ENCODE peak calls at places on chromosome 3, in seven cellular contexts. A is pancreas, P is GM12878, W is fibroblast of mammary gland, H is mesothelial cell of epicardium, U is foreskin fibroblast, Z is IMR-90. N is an unnamed sample.

GRCh38 chr3:14234197-14235002 is 55.8 kb downstream of the LSM3 start:
- DNase-seq in A (no peak), P (no peak), W (peak), H (no peak), U (peak), Z (peak), N (no peak)

GRCh38 chr3:190169243-190169642 is 48.5 kb upstream of the P3H2 start:
- DNase-seq in A (no peak), P (no peak), W (no peak), H (no peak), U (no peak), Z (peak), N (no peak)

GRCh38 chr3:60931452-60931851 is 319.8 kb downstream of the FHIT start:
- DNase-seq in A (no peak), P (no peak), W (no peak), H (no peak), U (no peak), Z (no peak), N (no peak)

GRCh38 chr3:122936986-122937385 is 90.6 kb downstream of the SEMA5B start:
- DNase-seq in A (no peak), P (no peak), W (no peak), H (no peak), U (no peak), Z (no peak), N (no peak)

GRCh38 chr3:9915252-9916141 is 1.4 kb upstream of the IL17RC start:
- DNase-seq in A (peak), P (no peak), W (peak), H (peak), U (peak), Z (peak), N (peak)

GRCh38 chr3:133488785-133489367 is 84.6 kb upstream of the CDV3 start:
- DNase-seq in A (peak), P (no peak), W (peak), H (no peak), U (peak), Z (peak), N (no peak)

GRCh38 chr3:11717768-11718581 is 74.3 kb upstream of the VGLL4 start:
- DNase-seq in A (peak), P (no peak), W (peak), H (no peak), U (peak), Z (peak), N (no peak)

GRCh38 chr3:42035816-42036482 is 55.2 kb upstream of the TRAK1 start:
- DNase-seq in A (no peak), P (no peak), W (no peak), H (no peak), U (peak), Z (no peak), N (no peak)

GRCh38 chr3:146165370-146165769 is 4.4 kb upstream of the PLOD2 start:
- DNase-seq in A (no peak), P (no peak), W (peak), H (no peak), U (peak), Z (peak), N (no peak)

GRCh38 chr3:124250053-124250452 is 258.1 kb upstream of the ROPN1 start:
- DNase-seq in A (no peak), P (no peak), W (no peak), H (no peak), U (no peak), Z (no peak), N (no peak)

GRCh38 chr3:8882617-8883016 is 80.7 kb downstream of the RAD18 start:
- DNase-seq in A (no peak), P (no peak), W (no peak), H (no peak), U (no peak), Z (no peak), N (no peak)

GRCh38 chr3:39907981-39908380 is 98.6 kb downstream of the MYRIP start:
- DNase-seq in A (no peak), P (no peak), W (peak), H (no peak), U (peak), Z (no peak), N (no peak)

GRCh38 chr3:102078864-102079808 is 229.8 kb downstream of the NFKBIZ start:
- DNase-seq in A (no peak), P (no peak), W (no peak), H (no peak), U (no peak), Z (no peak), N (no peak)

GRCh38 chr3:191518861-191519260 is 57.9 kb downstream of the PYDC2 start:
- DNase-seq in A (no peak), P (no peak), W (no peak), H (no peak), U (no peak), Z (no peak), N (no peak)

GRCh38 chr3:64533565-64534317 is 154.1 kb downstream of the ADAMTS9 start:
- DNase-seq in A (peak), P (peak), W (peak), H (peak), U (peak), Z (peak), N (peak)

GRCh38 chr3:22358334-22358733 is 607.3 kb upstream of the ZNF385D start:
- DNase-seq in A (no peak), P (no peak), W (no peak), H (no peak), U (no peak), Z (no peak), N (no peak)

GRCh38 chr3:57061556-57061955 is 1.1 kb downstream of the SPATA12 start:
- DNase-seq in A (no peak), P (no peak), W (no peak), H (no peak), U (peak), Z (no peak), N (no peak)

GRCh38 chr3:56942523-56942922 is 117.9 kb upstream of the SPATA12 start:
- DNase-seq in A (no peak), P (no peak), W (no peak), H (no peak), U (no peak), Z (no peak), N (no peak)

GRCh38 chr3:41267975-41268640 is 68.8 kb downstream of the CTNNB1 start:
- DNase-seq in A (no peak), P (no peak), W (peak), H (no peak), U (peak), Z (peak), N (no peak)

GRCh38 chr3:4222574-4222973 is 80.6 kb upstream of the SETMAR start:
- DNase-seq in A (no peak), P (no peak), W (no peak), H (no peak), U (no peak), Z (no peak), N (no peak)

GRCh38 chr3:149393355-149394165 is 16.1 kb upstream of the TM4SF1 start:
- DNase-seq in A (peak), P (peak), W (peak), H (no peak), U (peak), Z (peak), N (peak)

GRCh38 chr3:10620833-10621082 is 115.4 kb upstream of the ATP2B2 start:
- DNase-seq in A (no peak), P (no peak), W (no peak), H (no peak), U (no peak), Z (no peak), N (no peak)

GRCh38 chr3:24305795-24306467 is 188.7 kb downstream of the THRB start:
- DNase-seq in A (no peak), P (no peak), W (peak), H (no peak), U (peak), Z (no peak), N (no peak)

GRCh38 chr3:57144952-57145351 is 20.2 kb downstream of the IL17RD start:
- DNase-seq in A (no peak), P (no peak), W (no peak), H (no peak), U (no peak), Z (no peak), N (no peak)

GRCh38 chr3:131081224-131081623 is 54.5 kb downstream of the NEK11 start:
- DNase-seq in A (no peak), P (no peak), W (no peak), H (no peak), U (no peak), Z (no peak), N (no peak)

GRCh38 chr3:20258371-20258770 is 72.4 kb upstream of the SGO1 start:
- DNase-seq in A (no peak), P (no peak), W (no peak), H (no peak), U (no peak), Z (no peak), N (no peak)

GRCh38 chr3:20930034-20930433 is 744.0 kb upstream of the SGO1 start:
- DNase-seq in A (no peak), P (no peak), W (peak), H (no peak), U (peak), Z (no peak), N (no peak)

GRCh38 chr3:172607305-172608121 is 84.3 kb upstream of the TNFSF10 start:
- DNase-seq in A (no peak), P (no peak), W (peak), H (no peak), U (peak), Z (peak), N (no peak)

GRCh38 chr3:193314161-193314560 is 64.4 kb downstream of the ATP13A5 start:
- DNase-seq in A (no peak), P (no peak), W (no peak), H (no peak), U (no peak), Z (no peak), N (no peak)

GRCh38 chr3:64417816-64418215 is 192.6 kb upstream of the PRICKLE2 start:
- DNase-seq in A (no peak), P (peak), W (no peak), H (no peak), U (peak), Z (peak), N (no peak)

GRCh38 chr3:150104564-150104963 is 133.9 kb upstream of the PFN2 start:
- DNase-seq in A (no peak), P (no peak), W (peak), H (no peak), U (peak), Z (no peak), N (no peak)

GRCh38 chr3:22536582-22536981 is 666.5 kb upstream of the UBE2E2 start:
- DNase-seq in A (no peak), P (no peak), W (no peak), H (no peak), U (no peak), Z (no peak), N (peak)

GRCh38 chr3:193656445-193656844 is 63.4 kb downstream of the OPA1 start:
- DNase-seq in A (no peak), P (no peak), W (no peak), H (no peak), U (no peak), Z (peak), N (no peak)

GRCh38 chr3:25563601-25564000 is 101.1 kb downstream of the TOP2B start:
- DNase-seq in A (no peak), P (no peak), W (peak), H (no peak), U (no peak), Z (peak), N (no peak)

GRCh38 chr3:64501298-64501906 is 186.4 kb downstream of the ADAMTS9 start:
- DNase-seq in A (no peak), P (no peak), W (no peak), H (no peak), U (no peak), Z (peak), N (no peak)

GRCh38 chr3:106067711-106068110 is 198.9 kb upstream of the CBLB start:
- DNase-seq in A (no peak), P (peak), W (no peak), H (no peak), U (no peak), Z (no peak), N (no peak)

GRCh38 chr3:160150066-160150465 is 75.2 kb upstream of the C3orf80 start:
- DNase-seq in A (no peak), P (no peak), W (peak), H (no peak), U (peak), Z (no peak), N (no peak)

GRCh38 chr3:138124689-138125420 is 7.3 kb downstream of the A4GNT start:
- DNase-seq in A (no peak), P (no peak), W (peak), H (no peak), U (peak), Z (peak), N (no peak)

GRCh38 chr3:169060037-169060436 is 603.5 kb downstream of the MECOM start:
- DNase-seq in A (no peak), P (no peak), W (no peak), H (no peak), U (peak), Z (peak), N (no peak)
- TF ChIP-seq CTCF in A (no peak), P (no peak), W (peak), H (no peak), U (no peak), Z (peak), N (no peak)

DNA sequence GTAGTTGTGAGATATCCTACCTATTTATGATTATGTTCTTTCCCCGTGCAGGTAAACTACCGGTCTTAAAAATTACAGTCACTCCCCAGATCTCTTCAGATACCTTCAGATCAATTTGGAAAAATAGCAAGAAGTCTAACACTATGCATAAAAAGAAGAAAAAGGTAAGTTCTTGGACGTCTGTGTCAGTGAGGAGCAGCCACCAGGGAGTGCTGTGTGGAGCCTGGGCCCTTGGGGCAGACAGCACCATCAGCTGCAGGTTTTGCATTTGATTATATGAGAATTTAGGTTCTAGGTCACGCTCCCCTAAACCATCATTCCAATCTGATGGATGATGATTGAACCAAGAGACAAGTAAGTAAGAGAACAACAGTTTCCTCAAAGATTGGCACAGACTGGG is 8.9 kb upstream of the RNF7 start:
- DNase-seq in A (no peak), P (no peak), W (no peak), H (no peak), U (no peak), Z (no peak), N (no peak)
- TF ChIP-seq CTCF in A (no peak), P (peak), W (peak), H (no peak), U (no peak), Z (no peak), N (no peak)

GRCh38 chr3:15241341-15241740 is 35.3 kb downstream of the CAPN7 start:
- DNase-seq in A (no peak), P (no peak), W (peak), H (no peak), U (no peak), Z (no peak), N (peak)
- TF ChIP-seq CTCF in A (no peak), P (peak), W (peak), H (no peak), U (peak), Z (peak), N (peak)

GRCh38 chr3:31813197-31813596 is 167.9 kb downstream of the OSBPL10 start:
- DNase-seq in A (no peak), P (no peak), W (no peak), H (no peak), U (no peak), Z (no peak), N (no peak)

GRCh38 chr3:31815006-31815405 is 166.1 kb downstream of the OSBPL10 start:
- DNase-seq in A (no peak), P (no peak), W (no peak), H (no peak), U (no peak), Z (no peak), N (no peak)

GRCh38 chr3:31813686-31814085 is 167.4 kb downstream of the OSBPL10 start:
- DNase-seq in A (no peak), P (no peak), W (no peak), H (no peak), U (no peak), Z (no peak), N (no peak)

GRCh38 chr3:31815631-31816440 is 165.2 kb downstream of the OSBPL10 start:
- DNase-seq in A (no peak), P (no peak), W (no peak), H (no peak), U (no peak), Z (no peak), N (no peak)

DNA sequence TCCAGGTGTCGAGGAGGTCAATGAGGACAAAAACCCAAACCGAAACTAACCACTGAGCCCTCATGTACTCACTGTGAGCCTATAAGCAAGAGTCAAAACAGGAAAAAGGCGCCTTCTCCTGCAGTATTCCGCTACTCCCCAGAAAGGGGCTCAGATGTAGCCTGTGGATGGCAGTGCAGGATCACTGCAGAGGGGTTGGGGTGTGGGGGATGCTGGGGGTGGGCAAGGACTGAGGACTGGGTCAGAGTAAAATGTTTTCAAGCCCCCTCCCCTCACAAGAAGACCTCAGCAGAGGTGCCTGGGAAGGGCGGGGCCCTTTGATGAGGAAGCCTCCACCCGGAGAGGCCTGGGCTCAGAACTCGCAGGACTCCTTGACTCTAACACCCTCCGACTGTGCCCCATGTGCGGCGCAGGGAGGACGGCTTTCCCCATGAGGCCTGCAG is 170.1 kb downstream of the OSBPL10 start:
- DNase-seq in A (no peak), P (no peak), W (no peak), H (no peak), U (no peak), Z (no peak), N (no peak)
- TF ChIP-seq CTCF in A (no peak), P (no peak), W (no peak), H (no peak), U (no peak), Z (no peak), N (no peak)

GRCh38 chr3:185268194-185268809 is 14.5 kb upstream of the EHHADH start:
- DNase-seq in A (no peak), P (no peak), W (no peak), H (no peak), U (no peak), Z (no peak), N (no peak)
- TF ChIP-seq CTCF in A (no peak), P (no peak), W (no peak), H (no peak), U (no peak), Z (no peak), N (no peak)

DNA sequence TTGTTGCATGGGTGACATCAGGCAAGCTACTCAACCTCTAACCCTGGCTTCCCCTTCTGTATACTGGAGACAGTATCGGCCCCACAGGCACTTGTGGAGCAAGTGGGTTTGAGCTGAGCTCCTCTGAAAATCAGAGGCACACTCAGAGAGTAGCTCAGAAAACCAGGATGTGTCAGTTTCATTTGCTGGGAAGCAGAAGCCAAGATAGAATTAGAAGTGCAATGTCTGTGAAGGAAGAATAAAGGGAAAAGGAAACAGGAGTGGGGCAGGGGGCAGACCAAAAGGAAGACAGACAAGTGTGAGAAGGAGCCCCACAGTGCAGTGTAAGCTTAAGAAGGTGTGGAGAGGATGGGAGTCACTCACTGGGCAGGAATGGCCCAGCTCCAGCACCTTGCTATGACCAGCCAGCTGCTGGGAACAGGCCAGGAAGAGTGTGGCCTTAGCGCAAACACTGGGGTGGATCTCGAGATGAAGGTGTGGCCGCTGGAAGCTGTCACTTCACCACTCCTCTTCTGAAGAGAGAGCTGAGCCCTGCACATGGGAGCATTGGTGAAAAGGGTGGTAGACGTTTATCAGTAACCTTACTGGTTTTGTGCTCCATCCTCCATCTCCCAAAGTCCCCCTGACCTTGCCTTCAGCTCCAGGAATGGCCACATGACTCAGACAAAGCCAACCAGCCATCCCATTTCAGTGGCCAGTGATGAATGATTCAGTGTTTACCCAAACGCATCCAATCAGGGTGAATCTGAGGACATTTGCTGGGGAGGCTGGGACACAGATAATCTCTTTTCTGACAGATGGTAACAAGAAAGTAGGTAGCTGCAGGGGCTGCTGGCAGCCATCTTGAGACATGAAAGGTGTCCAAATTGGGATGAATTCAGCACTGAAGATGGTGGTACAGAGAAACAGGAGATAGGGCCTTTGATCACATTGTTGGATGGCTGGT is 108.5 kb downstream of the SHQ1 start:
- DNase-seq in A (no peak), P (no peak), W (peak), H (no peak), U (peak), Z (peak), N (no peak)
- TF ChIP-seq CTCF in A (no peak), P (no peak), W (no peak), H (no peak), U (no peak), Z (no peak), N (no peak)

GRCh38 chr3:46997453-46998091 is 18.1 kb downstream of the NBEAL2 start:
- DNase-seq in A (no peak), P (no peak), W (no peak), H (no peak), U (no peak), Z (no peak), N (peak)

GRCh38 chr3:46998852-46999515 is 19.5 kb downstream of the NBEAL2 start:
- DNase-seq in A (no peak), P (no peak), W (no peak), H (no peak), U (no peak), Z (no peak), N (peak)

GRCh38 chr3:46999516-47000197 is 20.2 kb downstream of the NBEAL2 start:
- DNase-seq in A (no peak), P (no peak), W (no peak), H (no peak), U (no peak), Z (no peak), N (no peak)

GRCh38 chr3:46996689-46997452 is 17.4 kb downstream of the NBEAL2 start:
- DNase-seq in A (no peak), P (no peak), W (no peak), H (no peak), U (no peak), Z (no peak), N (no peak)

GRCh38 chr3:46998121-46998851 is 18.8 kb downstream of the NBEAL2 start:
- DNase-seq in A (peak), P (no peak), W (peak), H (no peak), U (peak), Z (peak), N (peak)
- TF ChIP-seq CTCF in A (peak), P (peak), W (peak), H (peak), U (peak), Z (peak), N (peak)

N was measured in glutamatergic neuron.